ENCODE peak calls at places on chromosomes 6 and 20, in six cellular contexts. W, Y, G, N, H and I are unnamed samples.

GRCh38 chr6:75220365-75220764 is 14.5 kb upstream of the COL12A1 start:
- DNase-seq in W (no peak), Y (no peak), G (peak; percentile 69), N (no peak), H (no peak), I (no peak)

GRCh38 chr20:60264024-60264709 is 305.9 kb downstream of the CDH26 start:
- DNase-seq in W (no peak), Y (no peak), G (no peak), N (no peak), H (no peak), I (no peak)

GRCh38 chr20:49245921-49246740 is 26.9 kb downstream of the DDX27 start:
- DNase-seq in W (peak; percentile 42), Y (peak; percentile 56), G (peak; percentile 69), N (no peak), H (no peak), I (no peak)

GRCh38 chr20:63740070-63740500 is 509 bp downstream of the SLC2A4RG start:
- DNase-seq in W (no peak), Y (peak; percentile 85), G (peak; percentile 22), N (no peak), H (peak; percentile 65), I (no peak)

GRCh38 chr6:3775906-3776305 is 24.4 kb upstream of the PXDC1 start:
- DNase-seq in W (no peak), Y (no peak), G (no peak), N (no peak), H (no peak), I (no peak)

GRCh38 chr6:28311139-28311823 is 24.7 kb downstream of the ZSCAN31 start:
- DNase-seq in W (no peak), Y (peak; percentile 39), G (no peak), N (no peak), H (no peak), I (no peak)

GRCh38 chr6:95365454-95365853 is 211.9 kb upstream of the MANEA start:
- DNase-seq in W (no peak), Y (peak; percentile 7), G (no peak), N (no peak), H (no peak), I (no peak)

GRCh38 chr20:48069626-48070025 is 284.3 kb upstream of the SULF2 start:
- DNase-seq in W (no peak), Y (no peak), G (no peak), N (no peak), H (no peak), I (no peak)

GRCh38 chr6:157270308-157270707 is 53.0 kb downstream of the TMEM242 start:
- DNase-seq in W (no peak), Y (no peak), G (no peak), N (no peak), H (no peak), I (no peak)

GRCh38 chr6:22110042-22110441 is 186.8 kb downstream of the PRL start:
- DNase-seq in W (no peak), Y (no peak), G (no peak), N (no peak), H (no peak), I (no peak)

GRCh38 chr6:21469213-21469612 is 124.3 kb upstream of the SOX4 start:
- DNase-seq in W (no peak), Y (no peak), G (no peak), N (no peak), H (no peak), I (no peak)

GRCh38 chr6:195861-196360 is 96.4 kb upstream of the DUSP22 start:
- DNase-seq in W (no peak), Y (no peak), G (peak; percentile 87), N (no peak), H (no peak), I (no peak)

GRCh38 chr6:53725791-53726575 is 60.4 kb upstream of the KLHL31 start:
- DNase-seq in W (peak; percentile 78), Y (peak; percentile 87), G (peak; percentile 72), N (peak; percentile 84), H (peak; percentile 79), I (peak; percentile 26)

GRCh38 chr20:19515074-19515473 is 243.0 kb upstream of the RIN2 start:
- DNase-seq in W (no peak), Y (no peak), G (no peak), N (no peak), H (no peak), I (no peak)

GRCh38 chr6:37615564-37616340 is 81.9 kb downstream of the MDGA1 start:
- DNase-seq in W (no peak), Y (no peak), G (no peak), N (no peak), H (no peak), I (no peak)

GRCh38 chr6:55276745-55277627 is 50.3 kb upstream of the GFRAL start:
- DNase-seq in W (no peak), Y (peak; percentile 71), G (peak; percentile 72), N (no peak), H (peak; percentile 39), I (no peak)

GRCh38 chr6:42885702-42886101 is 6.3 kb downstream of the RPL7L1 start:
- DNase-seq in W (no peak), Y (no peak), G (no peak), N (no peak), H (no peak), I (no peak)

GRCh38 chr6:134007077-134007476 is 45.3 kb downstream of the SLC2A12 start:
- DNase-seq in W (no peak), Y (no peak), G (no peak), N (peak; percentile 93), H (no peak), I (no peak)

GRCh38 chr20:62366370-62367135 is 559 bp downstream of the LAMA5 start:
- DNase-seq in W (no peak), Y (peak; percentile 89), G (no peak), N (no peak), H (peak; percentile 51), I (no peak)

GRCh38 chr20:25065625-25066338 is 7.8 kb upstream of the ACSS1 start:
- DNase-seq in W (peak; percentile 58), Y (peak; percentile 80), G (peak; percentile 78), N (peak; percentile 73), H (peak; percentile 37), I (no peak)

GRCh38 chr6:21986703-21987102 is 310.1 kb downstream of the PRL start:
- DNase-seq in W (no peak), Y (no peak), G (no peak), N (no peak), H (no peak), I (no peak)

GRCh38 chr6:92690997-92691599 is 728.3 kb downstream of the EPHA7 start:
- DNase-seq in W (no peak), Y (no peak), G (no peak), N (no peak), H (no peak), I (no peak)

GRCh38 chr6:105594821-105595220 is 191.9 kb upstream of the PREP start:
- DNase-seq in W (no peak), Y (no peak), G (no peak), N (no peak), H (no peak), I (no peak)

GRCh38 chr6:35391240-35391968 is 49.0 kb downstream of the PPARD start:
- DNase-seq in W (no peak), Y (no peak), G (peak; percentile 97), N (peak; percentile 39), H (no peak), I (no peak)

GRCh38 chr20:48841861-48842529 is 14.2 kb upstream of the PREX1 start:
- DNase-seq in W (no peak), Y (no peak), G (peak; percentile 83), N (no peak), H (no peak), I (no peak)

GRCh38 chr6:47180633-47181032 is 129.1 kb downstream of the TNFRSF21 start:
- DNase-seq in W (no peak), Y (no peak), G (peak; percentile 26), N (no peak), H (no peak), I (no peak)

GRCh38 chr20:39651645-39652340 is 689.6 kb downstream of the DHX35 start:
- DNase-seq in W (no peak), Y (no peak), G (no peak), N (no peak), H (no peak), I (no peak)

GRCh38 chr6:105920071-105920470 is 166.1 kb upstream of the PRDM1 start:
- DNase-seq in W (no peak), Y (no peak), G (no peak), N (no peak), H (no peak), I (no peak)

GRCh38 chr20:14525439-14525838 is 188.0 kb upstream of the FLRT3 start:
- DNase-seq in W (no peak), Y (no peak), G (no peak), N (no peak), H (no peak), I (no peak)

GRCh38 chr20:63254536-63255384 is 497 bp upstream of the NKAIN4 start:
- DNase-seq in W (no peak), Y (peak; percentile 79), G (no peak), N (no peak), H (no peak), I (no peak)

DNA sequence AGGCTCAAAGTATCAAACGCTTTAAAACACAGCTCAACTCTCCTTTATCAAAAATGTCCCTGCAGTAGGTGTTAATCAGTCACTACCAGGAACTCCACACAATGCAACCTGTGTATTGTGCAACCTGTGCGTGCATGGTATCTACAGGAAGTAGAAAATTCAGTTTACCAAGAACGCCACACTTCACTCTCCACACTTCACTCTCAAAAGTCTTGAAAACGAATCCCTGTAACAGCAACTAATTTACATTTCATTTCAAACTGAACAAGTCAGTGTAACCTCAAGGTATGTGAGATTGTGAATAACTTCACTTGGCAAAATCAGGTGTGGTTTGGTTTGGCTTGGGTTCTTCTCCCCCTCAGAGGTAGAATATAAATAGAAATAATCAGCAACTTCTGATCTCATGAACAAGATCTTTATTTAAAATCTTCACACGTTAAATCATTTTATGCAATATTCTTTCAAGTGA is 1.6 kb downstream of the RALGAPA2 start:
- DNase-seq in W (no peak), Y (no peak), G (no peak), N (peak; percentile 77), H (no peak), I (no peak)
- H3K4me3 ChIP-seq in W (peak overlapping the region; percentile 93), Y (peak overlapping the region; percentile 99), G (no peak overlapping the region), N (peak overlapping the region; percentile 76), H (peak overlapping the region; percentile 82), I (peak overlapping the region; percentile 84)

DNA sequence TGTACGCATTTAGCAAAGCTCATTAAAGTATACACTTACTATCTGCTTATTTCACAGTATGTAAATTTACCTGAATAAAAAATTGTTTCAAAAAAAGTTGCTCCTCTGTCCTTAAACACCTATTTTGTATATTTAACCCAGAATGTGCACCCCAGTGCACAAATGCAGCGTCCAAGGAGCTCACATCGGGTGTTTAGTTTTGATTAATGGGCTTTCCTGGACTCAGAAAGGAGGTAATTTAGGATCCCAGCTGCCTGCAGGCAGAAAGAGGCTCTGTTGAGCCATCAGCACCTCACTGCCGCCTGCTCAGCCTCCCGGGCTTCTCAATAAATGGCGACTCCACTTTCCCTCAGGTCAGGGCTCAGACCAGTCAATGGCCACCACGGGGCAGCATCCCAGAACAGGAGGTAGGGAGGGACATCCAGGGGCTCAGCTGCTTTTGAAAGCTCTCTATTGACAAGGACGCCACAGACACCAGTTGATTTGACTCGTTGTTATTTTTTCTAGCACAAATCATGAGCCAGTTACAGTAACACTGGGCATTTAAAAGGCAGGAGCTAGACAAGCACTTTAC is 70.2 kb upstream of the TBC1D7 start:
- DNase-seq in W (no peak), Y (peak; percentile 80), G (no peak), N (no peak), H (no peak), I (no peak)
- TF ChIP-seq CTCF in W (no peak), Y (peak; percentile 36), G (no peak), N (no peak), H (no peak), I (no peak)

GRCh38 chr20:53578492-53579222 is 15.0 kb downstream of the ZNF217 start:
- DNase-seq in W (no peak), Y (peak; percentile 90), G (peak; percentile 97), N (peak; percentile 47), H (no peak), I (no peak)
- H3K4me3 ChIP-seq in W (peak overlapping the region; percentile 27), Y (peak overlapping the region; percentile 14), G (peak overlapping the region; percentile 36), N (no peak overlapping the region), H (peak overlapping the region; percentile 33), I (peak overlapping the region; percentile 38)

GRCh38 chr6:31949926-31950548 is 4.1 kb downstream of the CFB start:
- DNase-seq in W (no peak), Y (no peak), G (no peak), N (no peak), H (no peak), I (no peak)
- TF ChIP-seq CTCF in W (no peak), Y (no peak), G (no peak), N (no peak), H (no peak), I (no peak)